ENCODE peak calls at places on chromosomes 2 and 18, in nine cellular contexts. One of them, this sample, is unnamed.
A peak's percentile ranks its signal among the peaks of the same experiment; 100 is the strongest.

GRCh38 chr2:241706539-241706938 is 4.7 kb downstream of the ING5 start:
- DNase-seq in NCI-H2171 treated with DMSO at 0.1 percent for 48 hours: no peak
- DNase-seq in upper lobe of left lung: no peak
- DNase-seq in nucleus accumbens: no peak
- DNase-seq in choroid plexus epithelial cell: no peak
- DNase-seq in psoas muscle: no peak
- DNase-seq in foreskin fibroblast: no peak
- DNase-seq in C1 segment of cervical spinal cord: no peak
- DNase-seq in IMR-90: no peak
- DNase-seq in this sample: no peak

GRCh38 chr2:31270136-31270535 is 36.2 kb downstream of the EHD3 start:
- DNase-seq in NCI-H2171 treated with DMSO at 0.1 percent for 48 hours: no peak
- DNase-seq in upper lobe of left lung: no peak
- DNase-seq in nucleus accumbens: no peak
- DNase-seq in choroid plexus epithelial cell: no peak
- DNase-seq in psoas muscle: no peak
- DNase-seq in foreskin fibroblast: peak; percentile 90
- DNase-seq in C1 segment of cervical spinal cord: no peak
- DNase-seq in IMR-90: peak; percentile 76
- DNase-seq in this sample: peak; percentile 64

GRCh38 chr18:51137051-51137729 is 60.3 kb downstream of the MEX3C start:
- DNase-seq in NCI-H2171 treated with DMSO at 0.1 percent for 48 hours: no peak
- DNase-seq in upper lobe of left lung: no peak
- DNase-seq in nucleus accumbens: no peak
- DNase-seq in choroid plexus epithelial cell: peak; percentile 68
- DNase-seq in psoas muscle: no peak
- DNase-seq in foreskin fibroblast: no peak
- DNase-seq in C1 segment of cervical spinal cord: no peak
- DNase-seq in IMR-90: no peak
- DNase-seq in this sample: no peak

GRCh38 chr18:8975624-8976023 is 126.9 kb upstream of the NDUFV2 start:
- DNase-seq in NCI-H2171 treated with DMSO at 0.1 percent for 48 hours: no peak
- DNase-seq in upper lobe of left lung: no peak
- DNase-seq in nucleus accumbens: no peak
- DNase-seq in choroid plexus epithelial cell: no peak
- DNase-seq in psoas muscle: no peak
- DNase-seq in foreskin fibroblast: no peak
- DNase-seq in C1 segment of cervical spinal cord: no peak
- DNase-seq in IMR-90: no peak
- DNase-seq in this sample: no peak

GRCh38 chr18:7902399-7902839 is 335.3 kb downstream of the PTPRM start:
- DNase-seq in NCI-H2171 treated with DMSO at 0.1 percent for 48 hours: no peak
- DNase-seq in upper lobe of left lung: no peak
- DNase-seq in nucleus accumbens: no peak
- DNase-seq in choroid plexus epithelial cell: peak; percentile 94
- DNase-seq in psoas muscle: peak; percentile 33
- DNase-seq in foreskin fibroblast: peak; percentile 63
- DNase-seq in C1 segment of cervical spinal cord: no peak
- DNase-seq in IMR-90: peak; percentile 99
- DNase-seq in this sample: peak; percentile 88

GRCh38 chr2:26503238-26503880 is 25.4 kb upstream of the OTOF start:
- DNase-seq in NCI-H2171 treated with DMSO at 0.1 percent for 48 hours: peak; percentile 97
- DNase-seq in upper lobe of left lung: peak; percentile 85
- DNase-seq in nucleus accumbens: peak; percentile 23
- DNase-seq in choroid plexus epithelial cell: peak; percentile 48
- DNase-seq in psoas muscle: peak; percentile 71
- DNase-seq in foreskin fibroblast: peak; percentile 59
- DNase-seq in C1 segment of cervical spinal cord: peak; percentile 84
- DNase-seq in IMR-90: peak; percentile 11
- DNase-seq in this sample: peak; percentile 37

GRCh38 chr2:68987051-68987503 is 12.6 kb downstream of the GKN1 start:
- DNase-seq in NCI-H2171 treated with DMSO at 0.1 percent for 48 hours: no peak
- DNase-seq in upper lobe of left lung: no peak
- DNase-seq in nucleus accumbens: no peak
- DNase-seq in choroid plexus epithelial cell: peak; percentile 23
- DNase-seq in psoas muscle: peak; percentile 16
- DNase-seq in foreskin fibroblast: no peak
- DNase-seq in C1 segment of cervical spinal cord: no peak
- DNase-seq in IMR-90: no peak
- DNase-seq in this sample: no peak

GRCh38 chr2:9232886-9233285 is 26.3 kb downstream of the ASAP2 start:
- DNase-seq in NCI-H2171 treated with DMSO at 0.1 percent for 48 hours: no peak
- DNase-seq in upper lobe of left lung: no peak
- DNase-seq in nucleus accumbens: no peak
- DNase-seq in choroid plexus epithelial cell: no peak
- DNase-seq in psoas muscle: no peak
- DNase-seq in foreskin fibroblast: no peak
- DNase-seq in C1 segment of cervical spinal cord: no peak
- DNase-seq in IMR-90: peak; percentile 41
- DNase-seq in this sample: no peak

GRCh38 chr2:197278804-197279763 is 31.5 kb downstream of the ANKRD44 start:
- DNase-seq in NCI-H2171 treated with DMSO at 0.1 percent for 48 hours: no peak
- DNase-seq in upper lobe of left lung: no peak
- DNase-seq in nucleus accumbens: no peak
- DNase-seq in choroid plexus epithelial cell: peak; percentile 32
- DNase-seq in psoas muscle: no peak
- DNase-seq in foreskin fibroblast: no peak
- DNase-seq in C1 segment of cervical spinal cord: no peak
- DNase-seq in IMR-90: no peak
- DNase-seq in this sample: no peak

GRCh38 chr2:37896319-37896718 is 28.8 kb upstream of the RMDN2 start:
- DNase-seq in NCI-H2171 treated with DMSO at 0.1 percent for 48 hours: no peak
- DNase-seq in upper lobe of left lung: no peak
- DNase-seq in nucleus accumbens: no peak
- DNase-seq in choroid plexus epithelial cell: peak; percentile 53
- DNase-seq in psoas muscle: no peak
- DNase-seq in foreskin fibroblast: peak; percentile 39
- DNase-seq in C1 segment of cervical spinal cord: no peak
- DNase-seq in IMR-90: no peak
- DNase-seq in this sample: peak; percentile 19

GRCh38 chr2:3659447-3660432 is 1.7 kb downstream of the ALLC start:
- DNase-seq in NCI-H2171 treated with DMSO at 0.1 percent for 48 hours: peak; percentile 31
- DNase-seq in upper lobe of left lung: peak; percentile 40
- DNase-seq in nucleus accumbens: no peak
- DNase-seq in choroid plexus epithelial cell: peak; percentile 51
- DNase-seq in psoas muscle: peak; percentile 42
- DNase-seq in foreskin fibroblast: peak; percentile 53
- DNase-seq in C1 segment of cervical spinal cord: no peak
- DNase-seq in IMR-90: peak; percentile 38
- DNase-seq in this sample: no peak

GRCh38 chr2:188668017-188668663 is 306.0 kb upstream of the COL3A1 start:
- DNase-seq in NCI-H2171 treated with DMSO at 0.1 percent for 48 hours: no peak
- DNase-seq in upper lobe of left lung: peak; percentile 43
- DNase-seq in nucleus accumbens: no peak
- DNase-seq in choroid plexus epithelial cell: peak; percentile 99
- DNase-seq in psoas muscle: no peak
- DNase-seq in foreskin fibroblast: peak; percentile 85
- DNase-seq in C1 segment of cervical spinal cord: no peak
- DNase-seq in IMR-90: peak; percentile 93
- DNase-seq in this sample: peak; percentile 64

GRCh38 chr2:234099266-234099665 is 48.8 kb downstream of the SPP2 start:
- DNase-seq in NCI-H2171 treated with DMSO at 0.1 percent for 48 hours: no peak
- DNase-seq in upper lobe of left lung: no peak
- DNase-seq in nucleus accumbens: no peak
- DNase-seq in choroid plexus epithelial cell: no peak
- DNase-seq in psoas muscle: no peak
- DNase-seq in foreskin fibroblast: no peak
- DNase-seq in C1 segment of cervical spinal cord: no peak
- DNase-seq in IMR-90: no peak
- DNase-seq in this sample: no peak

GRCh38 chr18:34329840-34330239 is 105.1 kb upstream of the NOL4 start:
- DNase-seq in NCI-H2171 treated with DMSO at 0.1 percent for 48 hours: no peak
- DNase-seq in upper lobe of left lung: no peak
- DNase-seq in nucleus accumbens: no peak
- DNase-seq in choroid plexus epithelial cell: no peak
- DNase-seq in psoas muscle: no peak
- DNase-seq in foreskin fibroblast: no peak
- DNase-seq in C1 segment of cervical spinal cord: no peak
- DNase-seq in IMR-90: no peak
- DNase-seq in this sample: no peak

GRCh38 chr2:149100739-149101699 is 62.5 kb downstream of the LYPD6B start:
- DNase-seq in NCI-H2171 treated with DMSO at 0.1 percent for 48 hours: no peak
- DNase-seq in upper lobe of left lung: no peak
- DNase-seq in nucleus accumbens: no peak
- DNase-seq in choroid plexus epithelial cell: no peak
- DNase-seq in psoas muscle: no peak
- DNase-seq in foreskin fibroblast: no peak
- DNase-seq in C1 segment of cervical spinal cord: no peak
- DNase-seq in IMR-90: no peak
- DNase-seq in this sample: no peak

GRCh38 chr2:239151201-239152131 is 249.4 kb downstream of the HDAC4 start:
- DNase-seq in NCI-H2171 treated with DMSO at 0.1 percent for 48 hours: no peak
- DNase-seq in upper lobe of left lung: peak; percentile 18
- DNase-seq in nucleus accumbens: no peak
- DNase-seq in choroid plexus epithelial cell: no peak
- DNase-seq in psoas muscle: peak; percentile 45
- DNase-seq in foreskin fibroblast: peak; percentile 51
- DNase-seq in C1 segment of cervical spinal cord: no peak
- DNase-seq in IMR-90: no peak
- DNase-seq in this sample: no peak

GRCh38 chr2:107320881-107321280 is 434.9 kb upstream of the ST6GAL2 start:
- DNase-seq in NCI-H2171 treated with DMSO at 0.1 percent for 48 hours: no peak
- DNase-seq in upper lobe of left lung: no peak
- DNase-seq in nucleus accumbens: no peak
- DNase-seq in choroid plexus epithelial cell: no peak
- DNase-seq in psoas muscle: no peak
- DNase-seq in foreskin fibroblast: no peak
- DNase-seq in C1 segment of cervical spinal cord: no peak
- DNase-seq in IMR-90: no peak
- DNase-seq in this sample: no peak

GRCh38 chr2:208648368-208648767 is 241.8 kb downstream of the PTH2R start:
- DNase-seq in NCI-H2171 treated with DMSO at 0.1 percent for 48 hours: peak; percentile 32
- DNase-seq in upper lobe of left lung: no peak
- DNase-seq in nucleus accumbens: no peak
- DNase-seq in choroid plexus epithelial cell: no peak
- DNase-seq in psoas muscle: no peak
- DNase-seq in foreskin fibroblast: no peak
- DNase-seq in C1 segment of cervical spinal cord: no peak
- DNase-seq in IMR-90: no peak
- DNase-seq in this sample: no peak

This sample was measured in HCEC 1CT.